ENCODE peak calls at places on chromosomes 6 and 20, in seven cellular contexts. One of them, this sample, is unnamed.

GRCh38 chr6:128062882-128063603 is 162.2 kb upstream of the THEMIS start:
- DNase-seq in GM12864: no peak
- DNase-seq in endothelial cell: no peak
- DNase-seq in cardiac muscle cell: no peak
- DNase-seq in ovary: no peak
- DNase-seq in GM12865: no peak
- DNase-seq in GM23338: no peak
- DNase-seq in this sample: no peak

GRCh38 chr20:51769941-51770615 is 1.9 kb upstream of the ATP9A start:
- DNase-seq in GM12864: no peak
- DNase-seq in endothelial cell: no peak
- DNase-seq in cardiac muscle cell: no peak
- DNase-seq in ovary: no peak
- DNase-seq in GM12865: no peak
- DNase-seq in GM23338: no peak
- DNase-seq in this sample: no peak

GRCh38 chr20:24908642-24909041 is 40.4 kb upstream of the CST7 start:
- DNase-seq in GM12864: no peak
- DNase-seq in endothelial cell: no peak
- DNase-seq in cardiac muscle cell: no peak
- DNase-seq in ovary: no peak
- DNase-seq in GM12865: no peak
- DNase-seq in GM23338: no peak
- DNase-seq in this sample: no peak

GRCh38 chr20:3990741-3991140 is 24.6 kb downstream of the RNF24 start:
- DNase-seq in GM12864: no peak
- DNase-seq in endothelial cell: no peak
- DNase-seq in cardiac muscle cell: no peak
- DNase-seq in ovary: no peak
- DNase-seq in GM12865: no peak
- DNase-seq in GM23338: no peak
- DNase-seq in this sample: no peak

GRCh38 chr20:53778041-53778516 is 184.4 kb upstream of the ZNF217 start:
- DNase-seq in GM12864: no peak
- DNase-seq in endothelial cell: no peak
- DNase-seq in cardiac muscle cell: no peak
- DNase-seq in ovary: no peak
- DNase-seq in GM12865: no peak
- DNase-seq in GM23338: no peak
- DNase-seq in this sample: no peak

GRCh38 chr6:38310061-38310460 is 329.7 kb downstream of the BTBD9 start:
- DNase-seq in GM12864: no peak
- DNase-seq in endothelial cell: no peak
- DNase-seq in cardiac muscle cell: no peak
- DNase-seq in ovary: no peak
- DNase-seq in GM12865: no peak
- DNase-seq in GM23338: no peak
- DNase-seq in this sample: no peak

GRCh38 chr6:154582696-154583095 is 72.2 kb upstream of the CNKSR3 start:
- DNase-seq in GM12864: no peak
- DNase-seq in endothelial cell: no peak
- DNase-seq in cardiac muscle cell: no peak
- DNase-seq in ovary: no peak
- DNase-seq in GM12865: no peak
- DNase-seq in GM23338: no peak
- DNase-seq in this sample: no peak

GRCh38 chr6:161166176-161166575 is 107.7 kb downstream of the AGPAT4 start:
- DNase-seq in GM12864: no peak
- DNase-seq in endothelial cell: no peak
- DNase-seq in cardiac muscle cell: no peak
- DNase-seq in ovary: no peak
- DNase-seq in GM12865: no peak
- DNase-seq in GM23338: no peak
- DNase-seq in this sample: no peak

GRCh38 chr6:146884728-146885127 is 286.0 kb downstream of the ADGB start:
- DNase-seq in GM12864: no peak
- DNase-seq in endothelial cell: no peak
- DNase-seq in cardiac muscle cell: no peak
- DNase-seq in ovary: no peak
- DNase-seq in GM12865: no peak
- DNase-seq in GM23338: no peak
- DNase-seq in this sample: no peak

GRCh38 chr20:16942702-16943101 is 194.5 kb downstream of the OTOR start:
- DNase-seq in GM12864: no peak
- DNase-seq in endothelial cell: no peak
- DNase-seq in cardiac muscle cell: no peak
- DNase-seq in ovary: no peak
- DNase-seq in GM12865: no peak
- DNase-seq in GM23338: no peak
- DNase-seq in this sample: no peak

GRCh38 chr6:36120979-36121706 is 9.2 kb upstream of the MAPK13 start:
- DNase-seq in GM12864: no peak
- DNase-seq in endothelial cell: no peak
- DNase-seq in cardiac muscle cell: no peak
- DNase-seq in ovary: no peak
- DNase-seq in GM12865: peak; percentile 52
- DNase-seq in GM23338: peak; percentile 34
- DNase-seq in this sample: peak; percentile 88

GRCh38 chr6:78850621-78851020 is 16.7 kb upstream of the IRAK1BP1 start:
- DNase-seq in GM12864: no peak
- DNase-seq in endothelial cell: no peak
- DNase-seq in cardiac muscle cell: no peak
- DNase-seq in ovary: no peak
- DNase-seq in GM12865: no peak
- DNase-seq in GM23338: no peak
- DNase-seq in this sample: no peak

GRCh38 chr20:63478346-63479302 is 6.2 kb upstream of the KCNQ2 start:
- DNase-seq in GM12864: no peak
- DNase-seq in endothelial cell: no peak
- DNase-seq in cardiac muscle cell: no peak
- DNase-seq in ovary: no peak
- DNase-seq in GM12865: no peak
- DNase-seq in GM23338: no peak
- DNase-seq in this sample: no peak
- TF ChIP-seq CTCF in GM12864: no peak
- TF ChIP-seq CTCF in endothelial cell: no peak
- TF ChIP-seq CTCF in cardiac muscle cell: no peak
- TF ChIP-seq CTCF in ovary: no peak
- TF ChIP-seq CTCF in GM12865: no peak
- TF ChIP-seq CTCF in GM23338: no peak
- TF ChIP-seq CTCF in this sample: no peak

DNA sequence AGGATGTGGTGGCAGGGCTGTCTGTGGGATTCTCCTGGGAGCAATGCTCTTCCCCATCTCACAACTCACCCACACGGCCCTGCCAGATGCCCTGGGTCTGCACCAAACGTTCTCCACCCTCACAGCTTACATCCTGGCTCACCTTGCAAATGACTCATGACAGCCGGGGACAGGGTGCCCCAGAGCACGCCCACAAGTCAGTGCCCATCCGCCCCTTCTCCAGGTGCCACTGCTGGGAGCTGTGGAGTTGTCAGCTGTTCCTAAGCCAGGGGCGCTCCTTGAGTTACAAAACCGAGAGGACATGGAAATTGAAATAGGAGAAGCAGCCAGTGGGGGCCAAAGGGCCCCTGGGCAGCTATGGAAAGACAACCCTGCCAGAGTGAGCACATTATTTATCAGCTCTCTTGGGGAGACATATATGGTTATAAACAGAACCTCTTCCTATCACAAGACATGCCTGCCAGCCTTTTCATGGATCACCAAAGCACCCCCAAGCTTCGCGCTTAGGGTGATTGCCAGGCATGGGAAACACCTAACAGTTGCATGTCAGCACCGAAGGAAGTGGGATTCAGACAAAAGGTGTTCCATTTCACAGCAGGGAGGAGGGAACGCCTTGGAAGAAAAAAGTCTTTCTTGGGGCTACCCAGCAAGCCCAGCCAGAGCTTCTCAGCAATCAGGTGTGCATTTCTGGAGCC is 236.8 kb downstream of the LY86 start:
- DNase-seq in GM12864: no peak
- DNase-seq in endothelial cell: no peak
- DNase-seq in cardiac muscle cell: no peak
- DNase-seq in ovary: no peak
- DNase-seq in GM12865: no peak
- DNase-seq in GM23338: no peak
- DNase-seq in this sample: no peak
- TF ChIP-seq CTCF in GM12864: no peak
- TF ChIP-seq CTCF in endothelial cell: no peak
- TF ChIP-seq CTCF in cardiac muscle cell: no peak
- TF ChIP-seq CTCF in ovary: no peak
- TF ChIP-seq CTCF in GM12865: no peak
- TF ChIP-seq CTCF in GM23338: no peak
- TF ChIP-seq CTCF in this sample: no peak

DNA sequence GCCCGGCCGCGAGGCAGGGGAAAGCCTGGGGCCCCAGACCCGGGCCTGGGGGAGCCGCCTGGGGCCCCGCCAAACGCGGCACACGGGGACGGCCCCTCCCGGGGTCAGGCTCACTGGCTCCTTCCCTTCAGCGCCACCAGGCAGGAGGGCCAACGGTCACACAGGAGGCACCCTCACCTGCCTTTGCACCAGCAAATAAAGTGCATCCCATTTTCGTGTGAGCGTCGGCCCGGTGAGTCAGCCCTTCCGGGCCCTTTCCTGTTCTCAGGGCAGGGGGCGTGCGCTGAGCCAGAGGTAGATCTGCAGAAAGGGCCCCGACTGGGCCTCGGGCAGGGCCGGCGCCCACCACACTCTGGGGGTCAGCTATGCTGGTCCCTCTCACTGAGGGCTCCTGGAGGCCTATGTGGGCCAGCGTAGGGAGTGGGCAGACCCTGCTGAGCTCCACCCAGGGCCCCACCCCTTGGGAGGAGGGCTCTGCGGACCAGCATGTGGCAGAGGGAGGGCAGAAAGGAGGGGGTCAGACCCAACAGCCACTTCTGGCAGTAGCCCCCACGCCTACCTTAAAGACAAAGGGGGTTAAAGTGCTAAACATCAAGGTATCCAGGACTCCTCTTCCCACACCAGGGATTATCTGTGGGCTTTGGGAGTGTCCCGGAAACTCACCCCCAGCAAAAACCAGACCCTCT is 931 bp upstream of the UCKL1 start:
- DNase-seq in GM12864: no peak
- DNase-seq in endothelial cell: peak; percentile 53
- DNase-seq in cardiac muscle cell: peak; percentile 64
- DNase-seq in ovary: peak; percentile 79
- DNase-seq in GM12865: peak; percentile 71
- DNase-seq in GM23338: peak; percentile 83
- DNase-seq in this sample: peak; percentile 91
- TF ChIP-seq CTCF in GM12864: no peak
- TF ChIP-seq CTCF in endothelial cell: no peak
- TF ChIP-seq CTCF in cardiac muscle cell: peak; percentile 14
- TF ChIP-seq CTCF in ovary: no peak
- TF ChIP-seq CTCF in GM12865: no peak
- TF ChIP-seq CTCF in GM23338: peak; percentile 12
- TF ChIP-seq CTCF in this sample: peak; percentile 15

GRCh38 chr6:107180114-107180513 is 64.8 kb upstream of the BEND3 start:
- DNase-seq in GM12864: no peak
- DNase-seq in endothelial cell: no peak
- DNase-seq in cardiac muscle cell: no peak
- DNase-seq in ovary: no peak
- DNase-seq in GM12865: no peak
- DNase-seq in GM23338: no peak
- DNase-seq in this sample: no peak

GRCh38 chr6:107186047-107186446 is 70.7 kb upstream of the BEND3 start:
- DNase-seq in GM12864: no peak
- DNase-seq in endothelial cell: no peak
- DNase-seq in cardiac muscle cell: no peak
- DNase-seq in ovary: no peak
- DNase-seq in GM12865: no peak
- DNase-seq in GM23338: no peak
- DNase-seq in this sample: no peak

GRCh38 chr6:107187630-107188029 is 72.3 kb upstream of the BEND3 start:
- DNase-seq in GM12864: no peak
- DNase-seq in endothelial cell: no peak
- DNase-seq in cardiac muscle cell: no peak
- DNase-seq in ovary: no peak
- DNase-seq in GM12865: no peak
- DNase-seq in GM23338: no peak
- DNase-seq in this sample: no peak

DNA sequence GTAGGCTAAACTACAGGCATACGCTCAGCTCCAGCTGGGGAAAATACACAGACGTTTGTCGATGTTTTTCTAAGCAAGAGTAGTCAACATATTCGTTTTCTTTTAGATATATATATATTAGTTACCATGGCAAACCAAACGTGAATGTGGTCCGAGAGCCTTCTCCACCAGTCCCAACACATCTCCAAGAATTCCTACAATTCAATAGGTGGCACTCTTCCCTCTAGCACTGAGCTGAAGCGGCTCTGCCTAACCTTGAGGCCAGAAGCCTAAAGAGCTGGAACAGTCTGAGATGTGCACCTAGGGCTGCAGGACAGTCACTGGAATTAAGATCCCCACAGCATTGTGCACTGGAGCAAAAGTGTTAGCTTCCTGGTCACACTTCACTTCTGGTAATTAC is 70.3 kb upstream of the BEND3 start:
- DNase-seq in GM12864: no peak
- DNase-seq in endothelial cell: peak; percentile 11
- DNase-seq in cardiac muscle cell: peak; percentile 65
- DNase-seq in ovary: peak; percentile 25
- DNase-seq in GM12865: no peak
- DNase-seq in GM23338: peak; percentile 63
- DNase-seq in this sample: no peak
- TF ChIP-seq CTCF in GM12864: no peak
- TF ChIP-seq CTCF in endothelial cell: no peak
- TF ChIP-seq CTCF in cardiac muscle cell: peak; percentile 46
- TF ChIP-seq CTCF in ovary: no peak
- TF ChIP-seq CTCF in GM12865: no peak
- TF ChIP-seq CTCF in GM23338: peak; percentile 43
- TF ChIP-seq CTCF in this sample: no peak

GRCh38 chr6:44642870-44643522 is 255.5 kb downstream of the CDC5L start:
- DNase-seq in GM12864: no peak
- DNase-seq in endothelial cell: no peak
- DNase-seq in cardiac muscle cell: no peak
- DNase-seq in ovary: no peak
- DNase-seq in GM12865: peak; percentile 18
- DNase-seq in GM23338: no peak
- DNase-seq in this sample: peak; percentile 81

GRCh38 chr6:44641344-44641743 is 253.8 kb downstream of the CDC5L start:
- DNase-seq in GM12864: no peak
- DNase-seq in endothelial cell: no peak
- DNase-seq in cardiac muscle cell: no peak
- DNase-seq in ovary: no peak
- DNase-seq in GM12865: no peak
- DNase-seq in GM23338: no peak
- DNase-seq in this sample: peak; percentile 16

GRCh38 chr6:44642345-44642744 is 254.8 kb downstream of the CDC5L start:
- DNase-seq in GM12864: no peak
- DNase-seq in endothelial cell: no peak
- DNase-seq in cardiac muscle cell: no peak
- DNase-seq in ovary: no peak
- DNase-seq in GM12865: no peak
- DNase-seq in GM23338: no peak
- DNase-seq in this sample: peak; percentile 31

GRCh38 chr6:44646355-44646754 is 258.8 kb downstream of the CDC5L start:
- DNase-seq in GM12864: no peak
- DNase-seq in endothelial cell: no peak
- DNase-seq in cardiac muscle cell: no peak
- DNase-seq in ovary: no peak
- DNase-seq in GM12865: no peak
- DNase-seq in GM23338: no peak
- DNase-seq in this sample: no peak

GRCh38 chr6:44645276-44645675 is 257.8 kb downstream of the CDC5L start:
- DNase-seq in GM12864: no peak
- DNase-seq in endothelial cell: no peak
- DNase-seq in cardiac muscle cell: no peak
- DNase-seq in ovary: no peak
- DNase-seq in GM12865: peak; percentile 18
- DNase-seq in GM23338: peak; percentile 56
- DNase-seq in this sample: peak; percentile 13
- TF ChIP-seq CTCF in GM12864: no peak
- TF ChIP-seq CTCF in endothelial cell: no peak
- TF ChIP-seq CTCF in cardiac muscle cell: no peak
- TF ChIP-seq CTCF in ovary: no peak
- TF ChIP-seq CTCF in GM12865: peak; percentile 8
- TF ChIP-seq CTCF in GM23338: no peak
- TF ChIP-seq CTCF in this sample: no peak